ENCODE peak calls at places on chromosomes 11 and 22, in ten cellular contexts. B, Y, U, Z, L, Q, C, H, T and D are unnamed samples.

GRCh38 chr11:74990941-74991340 is 2.2 kb downstream of the NEU3 start:
- DNase-seq in U (no peak), L (no peak), H (no peak), Y (no peak), Q (no peak), C (no peak), T (no peak), B (no peak), Z (no peak), D (no peak)

GRCh38 chr22:33922268-33922667 is 2.0 kb upstream of the LARGE1 start:
- DNase-seq in Y (peak; percentile 55), Q (no peak), B (no peak), T (peak; percentile 27), Z (peak; percentile 60), U (peak; percentile 34), L (peak; percentile 75), C (no peak), H (peak; percentile 78), D (peak; percentile 34)

GRCh38 chr22:37632174-37633081 is 7.0 kb upstream of the SH3BP1 start:
- DNase-seq in Q (no peak), L (no peak), B (no peak), C (no peak), U (no peak), Z (no peak), Y (peak; percentile 55), H (no peak), T (no peak), D (peak; percentile 38)

GRCh38 chr11:7965386-7965785 is at the start of gene NLRP10:
- DNase-seq in Y (no peak), Z (no peak), Q (no peak), L (no peak), C (no peak), T (peak; percentile 91), H (no peak), U (peak; percentile 95), B (no peak), D (no peak)

GRCh38 chr22:49964136-49964492 is 3.5 kb downstream of the PIM3 start:
- DNase-seq in T (no peak), H (no peak), Y (peak; percentile 26), L (no peak), Z (peak; percentile 44), B (peak; percentile 17), Q (no peak), U (no peak), C (peak; percentile 54), D (no peak)

GRCh38 chr22:17470880-17471500 is 92.3 kb upstream of the SLC25A18 start:
- DNase-seq in C (no peak), B (no peak), H (no peak), Q (no peak), L (no peak), Z (no peak), Y (no peak), T (no peak), U (no peak), D (no peak)

GRCh38 chr22:42662114-42663021 is 13.2 kb upstream of the CYB5R3 start:
- DNase-seq in Z (peak; percentile 94), Y (peak; percentile 87), Q (peak; percentile 59), U (peak; percentile 53), C (peak; percentile 97), L (peak; percentile 66), H (peak; percentile 91), T (peak; percentile 54), B (peak; percentile 91), D (peak; percentile 36)

GRCh38 chr11:90447651-90448050 is 224.8 kb upstream of the CHORDC1 start:
- DNase-seq in L (no peak), T (no peak), U (no peak), Y (no peak), H (no peak), B (no peak), Z (no peak), Q (no peak), C (no peak), D (no peak)

GRCh38 chr11:128405693-128406364 is 181.5 kb downstream of the ETS1 start:
- DNase-seq in B (no peak), T (no peak), Q (no peak), L (no peak), Y (no peak), H (no peak), U (no peak), C (no peak), Z (no peak), D (no peak)

GRCh38 chr11:128502736-128503135 is 84.6 kb downstream of the ETS1 start:
- DNase-seq in Z (no peak), B (no peak), L (no peak), C (no peak), H (no peak), Q (no peak), U (peak; percentile 96), Y (no peak), T (peak; percentile 89), D (no peak)

GRCh38 chr22:38923463-38924196 is 33.8 kb upstream of the APOBEC3A start:
- DNase-seq in B (peak; percentile 66), T (peak; percentile 83), Q (no peak), H (peak; percentile 62), L (peak; percentile 23), U (peak; percentile 85), Y (peak; percentile 78), C (no peak), Z (peak; percentile 73), D (peak; percentile 53)

GRCh38 chr11:32983506-32983905 is 32.2 kb upstream of the DEPDC7 start:
- DNase-seq in C (no peak), Y (no peak), L (no peak), B (no peak), Z (no peak), U (no peak), Q (no peak), H (no peak), T (no peak), D (no peak)

GRCh38 chr22:31064369-31064768 is 16.7 kb upstream of the SMTN start:
- DNase-seq in C (no peak), B (no peak), L (no peak), Y (no peak), T (no peak), H (no peak), Z (no peak), Q (no peak), U (no peak), D (no peak)

GRCh38 chr11:112213753-112214152 is 12.5 kb upstream of the PTS start:
- DNase-seq in Q (no peak), L (no peak), H (no peak), T (peak; percentile 35), B (no peak), U (peak; percentile 61), C (no peak), Z (no peak), Y (no peak), D (no peak)
- H3K27ac ChIP-seq in Q (no peak overlapping the region), L (no peak overlapping the region), H (no peak overlapping the region), T (no peak overlapping the region), B (no peak overlapping the region), U (peak overlapping the region; percentile 4), C (no peak overlapping the region), Z (no peak overlapping the region), Y (no peak overlapping the region), D (no peak overlapping the region)

GRCh38 chr11:64339319-64339718 is 685 bp upstream of the CCDC88B start:
- DNase-seq in Y (no peak), Q (no peak), T (no peak), C (no peak), Z (no peak), U (no peak), H (no peak), B (no peak), L (no peak), D (no peak)

GRCh38 chr11:64337538-64338249 is 2.3 kb upstream of the CCDC88B start:
- DNase-seq in Q (no peak), Z (no peak), Y (no peak), C (no peak), H (no peak), U (no peak), B (no peak), L (no peak), T (no peak), D (no peak)

GRCh38 chr11:64340671-64341335 is 799 bp downstream of the CCDC88B start:
- DNase-seq in Z (peak; percentile 92), B (peak; percentile 61), U (no peak), L (peak; percentile 86), Y (peak; percentile 58), C (peak; percentile 94), T (no peak), H (peak; percentile 90), Q (peak; percentile 66), D (no peak)

GRCh38 chr11:64341429-64341828 is 1.4 kb downstream of the CCDC88B start:
- DNase-seq in U (no peak), L (no peak), Z (no peak), Y (no peak), B (no peak), Q (no peak), H (no peak), T (no peak), C (peak; percentile 84), D (no peak)

DNA sequence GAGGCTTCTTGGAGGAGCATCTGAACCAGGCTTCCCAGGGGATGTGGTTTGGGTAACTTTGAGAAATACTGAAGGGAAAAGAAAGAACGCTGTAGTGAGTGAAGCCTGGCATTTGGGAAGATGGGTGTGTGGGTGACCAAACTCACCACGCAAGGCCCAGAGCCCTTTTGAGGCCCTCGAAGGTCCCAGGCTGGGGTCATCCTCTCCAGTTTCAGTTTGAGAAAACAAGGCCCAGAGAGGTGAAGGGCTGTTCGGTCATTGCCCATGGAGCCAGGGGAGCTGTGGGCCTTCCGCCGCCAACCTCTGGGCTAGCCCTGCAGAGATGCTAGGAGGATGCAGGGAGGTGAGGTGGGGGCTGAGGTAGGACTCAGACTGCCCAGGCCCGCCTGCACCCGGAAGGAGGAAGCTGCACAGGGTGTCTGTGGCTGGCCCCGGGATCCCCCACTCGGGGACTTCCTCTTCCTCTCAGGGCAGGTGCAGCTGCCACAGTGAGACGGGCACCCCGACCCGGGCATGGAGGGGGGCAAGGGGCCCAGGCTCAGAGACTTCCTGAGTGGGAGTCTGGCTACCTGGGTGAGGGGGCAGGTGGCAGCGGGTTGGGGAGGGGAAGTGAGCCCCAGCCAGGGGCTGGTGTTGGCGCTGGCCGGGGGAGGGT is at the start of gene CCDC88B:
- DNase-seq in Z (peak; percentile 95), C (peak; percentile 96), U (no peak), H (no peak), L (no peak), T (no peak), Q (peak; percentile 84), Y (no peak), B (peak; percentile 65), D (no peak)
- H3K27ac ChIP-seq in Z (peak within 1 kb of the TSS; percentile 85), C (peak within 1 kb of the TSS; percentile 86), U (no peak within 1 kb of the TSS), H (no peak within 1 kb of the TSS), L (no peak within 1 kb of the TSS), T (no peak within 1 kb of the TSS), Q (peak within 1 kb of the TSS; percentile 95), Y (no peak within 1 kb of the TSS), B (no peak within 1 kb of the TSS), D (no peak within 1 kb of the TSS)

DNA sequence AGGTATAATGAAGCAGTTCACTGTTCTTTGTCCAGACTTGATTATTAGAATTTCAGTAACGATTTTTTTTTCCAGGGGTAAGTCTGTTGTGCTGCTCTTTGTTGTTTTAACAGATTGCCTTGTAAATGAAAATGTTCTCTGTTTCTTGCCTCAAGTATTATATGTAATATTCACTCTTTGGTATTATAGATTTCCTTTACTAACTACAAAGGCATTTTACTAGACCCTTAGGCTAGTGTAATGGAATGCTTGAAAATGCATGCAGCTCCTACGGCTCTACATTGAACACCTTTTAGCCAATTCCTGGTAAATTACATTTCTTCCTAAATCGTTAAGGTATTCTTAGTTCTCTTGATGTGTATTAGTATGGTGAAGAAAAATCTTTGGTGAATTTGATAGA is 113.3 kb downstream of the DBX1 start:
- DNase-seq in L (no peak), U (no peak), Q (no peak), C (no peak), Y (no peak), H (no peak), Z (no peak), B (no peak), T (peak; percentile 46), D (no peak)
- H3K27ac ChIP-seq in L (no peak overlapping the region), U (no peak overlapping the region), Q (no peak overlapping the region), C (no peak overlapping the region), Y (no peak overlapping the region), H (no peak overlapping the region), Z (no peak overlapping the region), B (peak overlapping the region; percentile 97), T (peak overlapping the region; percentile 58), D (no peak overlapping the region)

GRCh38 chr11:17553249-17553546 is 6.1 kb downstream of the OTOG start:
- DNase-seq in Y (no peak), Z (peak; percentile 28), C (no peak), Q (no peak), T (no peak), H (no peak), L (no peak), U (no peak), B (no peak), D (no peak)
- H3K27ac ChIP-seq in Y (no peak overlapping the region), Z (no peak overlapping the region), C (no peak overlapping the region), Q (no peak overlapping the region), T (no peak overlapping the region), H (no peak overlapping the region), L (no peak overlapping the region), U (no peak overlapping the region), B (no peak overlapping the region), D (no peak overlapping the region)